ENCODE peak calls at places on chromosome 6, in four cellular contexts. D is GM12865, K is progenitor cell of endocrine pancreas, Y is AG08395. B is an unnamed sample.

GRCh38 chr6:150250826-150251225 is 108.0 kb downstream of the PPP1R14C start:
- DNase-seq in D (no peak), Y (peak; percentile 82), K (no peak), B (peak; percentile 15)

GRCh38 chr6:33088258-33088930 is 12.6 kb downstream of the HLA-DPB1 start:
- DNase-seq in D (no peak), K (no peak), Y (no peak), B (no peak)

GRCh38 chr6:116385911-116386310 is 15.2 kb downstream of the DSE start:
- DNase-seq in D (no peak), Y (no peak), K (no peak), B (no peak)

GRCh38 chr6:16540804-16541752 is 220.2 kb downstream of the ATXN1 start:
- DNase-seq in Y (peak; percentile 12), K (no peak), D (peak; percentile 50), B (no peak)

GRCh38 chr6:130190701-130191375 is 31.9 kb downstream of the SAMD3 start:
- DNase-seq in K (no peak), D (no peak), Y (no peak), B (no peak)

GRCh38 chr6:132330759-132331158 is 70.5 kb downstream of the MOXD1 start:
- DNase-seq in D (no peak), Y (no peak), K (no peak), B (no peak)

GRCh38 chr6:43277643-43278523 is 20.2 kb upstream of the SLC22A7 start:
- DNase-seq in Y (no peak), D (no peak), K (no peak), B (peak; percentile 48)

GRCh38 chr6:169867751-169868191 is 116.3 kb downstream of the ERMARD start:
- DNase-seq in Y (no peak), K (no peak), D (no peak), B (no peak)

GRCh38 chr6:16974387-16974673 is 127.5 kb upstream of the STMND1 start:
- DNase-seq in K (no peak), D (no peak), Y (no peak), B (no peak)

GRCh38 chr6:110687326-110687725 is 127.9 kb downstream of the CDK19 start:
- DNase-seq in K (no peak), D (no peak), Y (no peak), B (no peak)

GRCh38 chr6:56188429-56188828 is 59.0 kb downstream of the COL21A1 start:
- DNase-seq in Y (no peak), K (no peak), D (no peak), B (no peak)

GRCh38 chr6:158505194-158505593 is 54.7 kb upstream of the TMEM181 start:
- DNase-seq in K (no peak), D (no peak), Y (no peak), B (no peak)

GRCh38 chr6:29736563-29736962 is 13.3 kb downstream of the HLA-F start:
- DNase-seq in D (no peak), K (no peak), Y (no peak), B (no peak)

GRCh38 chr6:138724015-138724414 is 49.6 kb upstream of the CCDC28A start:
- DNase-seq in D (no peak), K (no peak), Y (no peak), B (peak; percentile 39)